ENCODE peak calls at places on chromosomes 4 and X, in six cellular contexts. M is progenitor cell of endocrine pancreas, N is osteocyte, H is NCI-H82, B is islet precursor cell, C is NCI-H187 treated with DMSO at 0.1 percent for 48 hours. Z is an unnamed sample.

GRCh38 chr4:156422576-156422975 is 468.9 kb upstream of the CTSO start:
- DNase-seq in M (no peak), C (no peak), B (no peak), N (no peak), H (no peak), Z (no peak)

GRCh38 chr4:74715731-74716435 is 78.4 kb downstream of the BTC start:
- DNase-seq in C (peak), H (no peak), N (no peak), M (no peak), B (no peak), Z (no peak)

GRCh38 chr4:168511780-168512467 is 15.1 kb downstream of the PALLD start:
- DNase-seq in H (no peak), M (no peak), B (no peak), N (no peak), C (no peak), Z (no peak)

GRCh38 chrX:29797156-29797555 is 418.2 kb upstream of the MAGEB2 start:
- DNase-seq in N (no peak), M (no peak), C (no peak), H (no peak), B (no peak), Z (no peak)

GRCh38 chrX:103685396-103685795 is 1.1 kb downstream of the MORF4L2 start:
- DNase-seq in N (no peak), M (no peak), C (no peak), H (peak), B (no peak), Z (no peak)

GRCh38 chr4:1305261-1305711 is 15.6 kb downstream of the MAEA start:
- DNase-seq in N (no peak), B (no peak), M (no peak), H (no peak), C (no peak), Z (peak)

GRCh38 chr4:4541040-4541631 is 712 bp downstream of the STX18 start:
- DNase-seq in M (no peak), B (no peak), H (peak), N (no peak), C (no peak), Z (peak)

GRCh38 chr4:80931645-80932215 is 98.8 kb upstream of the BMP3 start:
- DNase-seq in C (no peak), B (no peak), M (no peak), N (no peak), H (no peak), Z (no peak)

GRCh38 chr4:1592179-1593037 is 91.7 kb downstream of the FAM53A start:
- DNase-seq in M (no peak), N (no peak), B (no peak), H (no peak), C (no peak), Z (no peak)

GRCh38 chr4:24657768-24658617 is 73.6 kb upstream of the DHX15 start:
- DNase-seq in H (no peak), M (no peak), N (no peak), C (peak), B (peak), Z (peak)

GRCh38 chr4:72604324-72604723 is 35.3 kb upstream of the ADAMTS3 start:
- DNase-seq in H (peak), N (no peak), M (no peak), C (no peak), B (no peak), Z (no peak)

GRCh38 chr4:31391976-31392375 is 671.8 kb downstream of the PCDH7 start:
- DNase-seq in M (no peak), N (no peak), B (no peak), H (no peak), C (no peak), Z (no peak)

GRCh38 chrX:53071604-53072417 is 10.4 kb upstream of the TSPYL2 start:
- DNase-seq in H (peak), C (no peak), B (peak), M (peak), N (no peak), Z (peak)

GRCh38 chr4:162793571-162793970 is 373.1 kb downstream of the NAF1 start:
- DNase-seq in C (no peak), N (no peak), B (no peak), H (no peak), M (no peak), Z (peak)

GRCh38 chrX:55057691-55058249 is 17.1 kb upstream of the PAGE2B start:
- DNase-seq in C (peak), M (no peak), B (no peak), N (no peak), H (peak), Z (no peak)

GRCh38 chrX:17919896-17920446 is 58.9 kb upstream of the RAI2 start:
- DNase-seq in C (no peak), H (no peak), M (no peak), B (no peak), N (no peak), Z (no peak)

GRCh38 chrX:64975989-64976672 is at the start of gene ZC4H2:
- DNase-seq in H (peak), C (no peak), N (peak), B (peak), M (peak), Z (peak)

GRCh38 chrX:154819771-154820341 is 14.6 kb upstream of the MPP1 start:
- DNase-seq in C (no peak), N (no peak), M (no peak), B (no peak), H (no peak), Z (no peak)

Z was measured in trophoblast cell.